ENCODE peak calls at places on chromosomes 2 and 18, in six cellular contexts. D is heart left ventricle, C is adrenal gland, A is left ventricle myocardium inferior, Z is brain microvascular endothelial cell, R is kidney. E is an unnamed sample.
A peak's percentile ranks its signal among the peaks of the same experiment; 100 is the strongest.

GRCh38 chr2:108369153-108369552 is 8.6 kb upstream of the SULT1C4 start:
- DNase-seq in Z (no peak), R (no peak), A (no peak), D (no peak), C (no peak), E (no peak)

GRCh38 chr2:169069341-169069740 is at the start of gene DHRS9:
- DNase-seq in D (no peak), A (no peak), R (no peak), C (no peak), Z (peak; percentile 87), E (no peak)

GRCh38 chr2:173446722-173447121 is 92.0 kb downstream of the CDCA7 start:
- DNase-seq in D (no peak), C (no peak), A (no peak), R (no peak), Z (no peak), E (no peak)

GRCh38 chr2:163733301-163733938 is 2.4 kb downstream of the FIGN start:
- DNase-seq in D (no peak), C (no peak), R (no peak), A (no peak), Z (peak; percentile 7), E (no peak)

GRCh38 chr18:69906765-69907164 is 40.9 kb downstream of the CD226 start:
- DNase-seq in R (no peak), Z (no peak), C (no peak), D (no peak), A (no peak), E (no peak)

GRCh38 chr2:219724628-219725027 is 97.2 kb downstream of the SLC4A3 start:
- DNase-seq in Z (no peak), A (no peak), R (no peak), C (no peak), D (no peak), E (no peak)

GRCh38 chr2:78979380-78980238 is 45.9 kb upstream of the REG3G start:
- DNase-seq in Z (no peak), C (peak; percentile 59), R (no peak), D (no peak), A (no peak), E (peak; percentile 57)

GRCh38 chr2:237315170-237315880 is 98.6 kb downstream of the COL6A3 start:
- DNase-seq in C (peak; percentile 77), A (peak; percentile 91), Z (peak; percentile 95), D (peak; percentile 91), R (peak; percentile 95), E (peak; percentile 96)

GRCh38 chr2:219029829-219030165 is 11.5 kb downstream of the CFAP65 start:
- DNase-seq in A (peak; percentile 70), Z (peak; percentile 64), D (peak; percentile 85), R (peak; percentile 89), C (peak; percentile 83), E (peak; percentile 85)

GRCh38 chr2:183123959-183124221 is 353 bp upstream of the NUP35 start:
- DNase-seq in Z (no peak), A (no peak), D (no peak), C (no peak), R (no peak), E (no peak)

GRCh38 chr2:174688079-174688478 is 76.2 kb downstream of the CHRNA1 start:
- DNase-seq in A (no peak), Z (no peak), D (no peak), R (no peak), C (no peak), E (no peak)

GRCh38 chr2:235940330-235940729 is 227.9 kb downstream of the GBX2 start:
- DNase-seq in R (no peak), Z (peak; percentile 99), A (peak; percentile 28), C (no peak), D (peak; percentile 74), E (no peak)

GRCh38 chr2:187614756-187615155 is 60.5 kb upstream of the TFPI start:
- DNase-seq in D (no peak), C (no peak), R (no peak), A (no peak), Z (peak; percentile 7), E (no peak)

GRCh38 chr2:54634564-54635511 is 88.6 kb upstream of the EML6 start:
- DNase-seq in C (peak; percentile 57), A (peak; percentile 66), R (peak; percentile 89), Z (peak; percentile 93), D (no peak), E (peak; percentile 38)

GRCh38 chr2:210584834-210585233 is 28.4 kb downstream of the CPS1 start:
- DNase-seq in A (no peak), R (no peak), Z (peak; percentile 22), C (no peak), D (no peak), E (no peak)

DNA sequence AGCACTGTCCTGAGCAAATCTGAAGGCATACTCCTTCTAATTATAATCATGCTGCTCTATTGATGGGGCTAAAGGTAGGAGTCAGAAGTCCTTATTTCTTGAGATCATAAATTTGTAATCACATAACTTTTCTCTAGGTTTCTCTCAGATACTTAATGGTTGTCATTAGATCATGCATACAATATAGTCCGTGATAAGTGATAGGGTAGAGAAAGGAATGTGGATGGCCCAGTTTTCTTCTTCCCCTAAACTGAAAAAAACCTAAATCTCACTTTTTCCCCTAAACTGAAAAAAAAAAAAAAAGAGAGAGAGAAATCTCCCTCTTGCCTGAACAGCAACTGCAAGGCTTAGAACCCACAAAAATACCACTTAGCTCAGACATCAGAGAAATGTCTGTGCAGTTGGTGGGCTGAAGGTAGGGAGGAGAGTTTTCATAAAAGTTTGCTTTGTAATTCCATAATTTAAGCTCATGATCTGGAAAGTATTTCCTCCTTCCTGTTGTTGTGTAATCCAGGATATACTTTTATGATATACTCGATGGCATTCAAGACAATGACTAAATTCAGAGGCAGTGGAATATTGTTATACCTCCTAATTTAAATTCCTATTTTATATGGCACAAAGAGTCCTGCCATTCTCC is 79.3 kb upstream of the ITPRID2 start:
- DNase-seq in D (no peak), A (no peak), C (no peak), R (no peak), Z (no peak), E (no peak)
- H3K27ac ChIP-seq in D (no peak overlapping the region), A (peak overlapping the region; percentile 68), C (peak overlapping the region; percentile 69), R (no peak overlapping the region), Z (peak overlapping the region; percentile 89), E (no peak overlapping the region)

DNA sequence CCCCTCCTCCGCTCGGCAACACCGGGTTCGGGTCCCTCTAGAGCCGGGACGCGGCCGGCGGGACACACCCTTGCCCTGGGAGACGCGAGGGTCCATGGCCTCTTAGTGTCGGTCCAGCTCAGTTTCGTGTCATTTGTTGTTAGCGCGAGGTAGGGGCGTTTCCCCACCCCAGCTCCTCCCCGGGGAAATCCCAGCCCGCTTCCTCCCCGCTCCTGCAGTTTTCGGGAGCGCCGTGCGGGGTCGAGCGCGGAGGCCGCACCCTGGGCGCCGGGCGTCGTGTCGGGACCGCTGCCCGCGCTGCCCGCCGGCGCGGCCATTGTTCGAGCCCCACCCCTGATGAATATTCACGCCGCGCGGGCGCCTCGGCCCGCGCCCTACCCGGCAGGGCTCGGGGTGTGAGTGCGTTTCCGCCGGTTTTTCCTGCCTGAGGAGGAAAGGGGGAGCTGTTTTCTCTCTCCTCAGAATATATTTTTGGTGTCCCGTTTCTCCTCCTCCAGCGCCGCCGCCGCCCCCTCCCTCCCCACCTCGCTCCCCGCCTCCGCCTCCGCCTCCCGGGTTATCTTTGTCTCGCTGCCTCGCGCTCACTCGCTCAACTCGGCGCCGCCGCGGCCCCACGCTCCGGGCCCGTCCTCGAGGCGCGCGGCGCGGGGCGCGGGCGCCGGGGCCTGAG is at the start of gene MAP4K4:
- DNase-seq in C (peak; percentile 74), D (peak; percentile 92), A (peak; percentile 92), Z (peak; percentile 78), R (peak; percentile 94), E (peak; percentile 72)
- TF ChIP-seq CTCF in C (no peak), D (peak; percentile 61), A (peak; percentile 52), Z (peak; percentile 39), R (no peak), E (peak; percentile 37)

DNA sequence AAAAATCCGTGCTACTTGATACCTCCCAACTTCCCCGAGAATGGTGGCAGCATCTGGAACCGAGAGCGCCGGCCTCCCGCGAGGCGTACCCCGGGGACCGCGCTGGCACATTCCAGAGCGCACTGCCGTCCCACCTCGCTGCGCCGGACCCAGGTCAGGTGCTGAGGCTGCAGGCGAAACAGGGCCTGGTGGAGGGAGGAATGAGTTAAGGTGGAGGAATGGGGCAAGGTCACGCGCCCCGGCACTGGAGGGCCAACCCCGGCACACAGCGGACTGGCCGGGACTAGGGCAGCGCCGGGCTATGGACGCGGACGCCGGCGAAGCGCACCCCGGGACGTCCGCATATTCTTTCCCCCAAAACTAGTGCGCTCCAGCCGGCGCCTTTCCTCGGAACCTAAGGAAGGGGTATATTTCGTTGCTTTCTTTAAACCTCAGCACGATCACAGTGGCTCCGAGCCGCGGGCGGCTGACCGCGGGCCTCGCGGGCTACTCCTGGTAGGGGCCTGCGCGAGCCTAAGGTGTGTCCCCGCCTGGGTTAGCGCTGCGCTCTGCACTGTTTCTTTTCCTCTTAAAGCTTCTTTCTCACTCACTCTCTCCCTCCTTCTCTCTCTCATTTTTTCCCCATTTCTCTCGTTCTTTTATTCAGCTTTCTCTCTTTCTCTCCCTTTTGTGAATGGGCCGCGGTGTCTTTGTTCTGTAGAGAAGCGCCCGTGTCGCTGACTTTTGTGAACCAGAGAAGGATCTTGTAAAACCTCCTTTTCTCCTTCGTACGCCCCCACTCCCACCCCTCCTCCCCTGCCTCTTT is 2.1 kb upstream of the OTX1 start:
- DNase-seq in A (no peak), D (peak; percentile 55), Z (no peak), R (peak; percentile 71), C (no peak), E (no peak)
- H3K4me3 ChIP-seq in A (peak overlapping the region; percentile 48), D (peak overlapping the region; percentile 2), Z (no peak overlapping the region), R (no peak overlapping the region), C (no peak overlapping the region), E (no peak overlapping the region)

GRCh38 chr2:73980566-73980965 is 4.1 kb upstream of the TET3 start:
- DNase-seq in A (no peak), R (no peak), Z (no peak), C (no peak), D (no peak), E (no peak)

GRCh38 chr2:73982140-73982617 is 2.5 kb upstream of the TET3 start:
- DNase-seq in Z (no peak), D (no peak), R (no peak), C (no peak), A (no peak), E (peak; percentile 34)

GRCh38 chr2:73983322-73984202 is 1.1 kb upstream of the TET3 start:
- DNase-seq in D (no peak), R (peak; percentile 97), A (no peak), C (peak; percentile 30), Z (no peak), E (peak; percentile 99)

GRCh38 chr2:73979686-73980085 is 5.0 kb upstream of the TET3 start:
- DNase-seq in Z (peak; percentile 77), A (no peak), C (no peak), R (no peak), D (no peak), E (no peak)

DNA sequence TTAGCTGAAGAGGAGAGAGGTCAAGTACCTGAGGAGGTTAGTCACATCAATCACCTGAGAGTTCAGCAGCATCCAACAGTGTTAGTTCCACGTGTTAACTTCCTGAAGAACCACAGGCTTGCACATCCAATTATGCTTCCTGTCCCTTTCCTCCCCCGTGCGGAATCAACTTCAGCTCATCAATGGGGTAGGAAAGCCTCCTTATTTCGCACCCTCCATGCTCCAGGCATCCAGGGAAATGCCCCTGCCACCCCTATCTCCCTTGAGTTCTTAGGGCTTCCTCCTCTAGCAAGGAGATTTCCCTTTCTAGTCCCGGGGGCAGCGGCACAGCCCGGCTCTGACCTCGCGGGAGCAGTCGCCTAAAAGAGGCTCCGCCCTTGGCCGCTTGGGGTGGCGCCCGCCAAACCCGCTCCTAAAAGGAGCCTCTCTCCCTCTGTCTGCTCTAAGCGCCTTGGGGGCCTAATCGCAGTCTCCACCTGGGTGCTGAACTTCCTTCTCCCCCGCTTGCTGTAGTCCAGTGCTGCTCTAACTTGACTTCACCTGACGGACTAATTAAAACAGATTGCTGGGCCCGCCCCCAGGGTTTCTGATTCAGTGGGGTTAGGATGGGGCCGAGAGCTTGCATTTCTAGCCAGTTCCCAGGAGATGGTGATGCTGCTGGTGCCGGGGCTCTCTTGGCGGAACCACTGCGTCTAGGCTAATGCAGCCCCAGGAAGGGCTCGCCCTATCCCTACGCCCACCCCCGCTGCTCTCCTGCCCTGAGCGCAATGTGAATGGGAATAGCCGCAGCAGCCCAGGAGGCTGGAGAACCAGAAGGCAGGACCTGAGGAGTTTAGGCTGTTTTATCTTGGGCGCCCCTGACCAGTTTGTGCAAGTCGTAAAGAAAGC is 3.4 kb upstream of the TET3 start:
- DNase-seq in D (peak; percentile 79), Z (peak; percentile 31), R (peak; percentile 82), A (no peak), C (no peak), E (peak; percentile 44)
- H3K27ac ChIP-seq in D (no peak overlapping the region), Z (no peak overlapping the region), R (no peak overlapping the region), A (peak overlapping the region; percentile 24), C (no peak overlapping the region), E (peak overlapping the region; percentile 18)